ENCODE peak calls at places on chromosomes 4 and X, in six cellular contexts. J, Z, O, W, K and M are unnamed samples.

GRCh38 chr4:113355550-113356371 is 306.3 kb downstream of the ANK2 start:
- DNase-seq in J (peak; percentile 22), Z (peak; percentile 12), O (peak; percentile 96), W (peak; percentile 34), K (peak; percentile 86), M (peak; percentile 16)

GRCh38 chr4:40998680-40999358 is 215.5 kb downstream of the APBB2 start:
- DNase-seq in J (no peak), Z (no peak), O (peak; percentile 83), W (peak; percentile 51), K (peak; percentile 66), M (no peak)

GRCh38 chr4:2714071-2714770 is 41.9 kb downstream of the TNIP2 start:
- DNase-seq in J (peak; percentile 26), Z (no peak), O (peak; percentile 17), W (no peak), K (no peak), M (no peak)

GRCh38 chr4:15234585-15235126 is 193.2 kb upstream of the C1QTNF7 start:
- DNase-seq in J (no peak), Z (no peak), O (peak; percentile 96), W (peak; percentile 30), K (peak; percentile 91), M (peak; percentile 70)

GRCh38 chr4:17761062-17761461 is 20.4 kb downstream of the FAM184B start:
- DNase-seq in J (no peak), Z (no peak), O (no peak), W (no peak), K (no peak), M (no peak)

GRCh38 chrX:35622601-35623000 is 175.5 kb upstream of the MAGEB16 start:
- DNase-seq in J (no peak), Z (no peak), O (no peak), W (no peak), K (no peak), M (no peak)

GRCh38 chr4:145012841-145013240 is 85.2 kb downstream of the ANAPC10 start:
- DNase-seq in J (no peak), Z (no peak), O (peak; percentile 82), W (no peak), K (peak; percentile 41), M (no peak)

GRCh38 chrX:129790808-129791207 is 11.1 kb downstream of the SASH3 start:
- DNase-seq in J (no peak), Z (no peak), O (no peak), W (no peak), K (no peak), M (no peak)

GRCh38 chr4:35252866-35253265 is 991.4 kb downstream of the ARAP2 start:
- DNase-seq in J (no peak), Z (no peak), O (no peak), W (no peak), K (peak; percentile 66), M (no peak)

GRCh38 chrX:69387559-69388487 is 116.3 kb upstream of the NALF2 start:
- DNase-seq in J (peak; percentile 20), Z (peak; percentile 48), O (no peak), W (peak; percentile 66), K (peak; percentile 48), M (peak; percentile 51)

GRCh38 chr4:183960021-183960420 is 54.9 kb downstream of the STOX2 start:
- DNase-seq in J (peak; percentile 36), Z (peak; percentile 92), O (peak; percentile 81), W (peak; percentile 39), K (peak; percentile 40), M (peak; percentile 48)

GRCh38 chr4:32680946-32681345 is 1960.8 kb downstream of the PCDH7 start:
- DNase-seq in J (no peak), Z (no peak), O (no peak), W (no peak), K (no peak), M (no peak)

GRCh38 chr4:26404597-26405323 is 83.9 kb downstream of the RBPJ start:
- DNase-seq in J (no peak), Z (no peak), O (no peak), W (peak; percentile 59), K (no peak), M (no peak)

GRCh38 chr4:145939856-145940255 is 1.2 kb upstream of the ZNF827 start:
- DNase-seq in J (no peak), Z (no peak), O (peak; percentile 70), W (no peak), K (peak; percentile 73), M (no peak)

GRCh38 chrX:45322820-45323219 is 122.1 kb upstream of the DIPK2B start:
- DNase-seq in J (no peak), Z (no peak), O (peak; percentile 22), W (no peak), K (peak; percentile 41), M (no peak)

GRCh38 chrX:149472620-149473019 is 32.5 kb downstream of the IDS start:
- DNase-seq in J (no peak), Z (no peak), O (no peak), W (no peak), K (peak; percentile 32), M (no peak)

GRCh38 chr4:54091637-54092404 is 8.1 kb upstream of the GSX2 start:
- DNase-seq in J (peak; percentile 82), Z (peak; percentile 80), O (peak; percentile 49), W (peak; percentile 84), K (peak; percentile 73), M (peak; percentile 55)

GRCh38 chr4:156497486-156497885 is 474.1 kb downstream of the PDGFC start:
- DNase-seq in J (no peak), Z (no peak), O (no peak), W (no peak), K (no peak), M (no peak)

GRCh38 chrX:134171661-134172587 is 65.1 kb upstream of the CCDC160 start:
- DNase-seq in J (peak; percentile 24), Z (peak; percentile 21), O (no peak), W (peak; percentile 40), K (no peak), M (no peak)

GRCh38 chrX:70592091-70592490 is 147.5 kb downstream of the DLG3 start:
- DNase-seq in J (no peak), Z (no peak), O (peak; percentile 34), W (peak; percentile 10), K (peak; percentile 88), M (no peak)

GRCh38 chr4:129783596-129783995 is 687.6 kb downstream of the C4orf33 start:
- DNase-seq in J (no peak), Z (no peak), O (no peak), W (no peak), K (no peak), M (no peak)

GRCh38 chrX:46039526-46039925 is 505.7 kb downstream of the ZNF674 start:
- DNase-seq in J (no peak), Z (no peak), O (no peak), W (no peak), K (no peak), M (no peak)

DNA sequence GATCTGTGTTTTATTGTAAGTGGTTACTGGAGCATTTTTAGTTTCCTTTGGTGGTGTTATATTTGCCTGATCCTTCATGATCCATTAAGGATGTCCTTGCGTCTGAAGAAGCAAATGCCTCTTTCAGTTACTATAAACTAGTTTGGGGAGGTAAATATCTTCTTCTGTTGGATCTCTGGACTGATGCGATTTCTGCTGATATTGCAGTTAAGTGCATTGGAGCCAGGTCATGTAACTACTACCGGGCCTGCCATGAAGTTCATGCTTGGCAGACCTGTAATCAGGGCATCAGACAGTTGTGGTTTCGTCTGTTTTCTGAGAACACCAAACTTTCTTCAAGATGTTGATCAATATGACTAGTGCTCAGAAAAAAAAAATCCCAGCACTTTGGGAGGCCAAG is 22.9 kb downstream of the ZNF718 start:
- DNase-seq in J (no peak), Z (no peak), O (no peak), W (no peak), K (no peak), M (no peak)
- H3K9me3 ChIP-seq in J (peaks cover 98% of the 10 kb centered on the region), Z (no peaks in the 10 kb centered on the region), O (peaks cover 15% of the 10 kb centered on the region), W (peaks cover 68% of the 10 kb centered on the region), K (peaks cover 36% of the 10 kb centered on the region), M (no peaks in the 10 kb centered on the region)

GRCh38 chr4:142566243-142566642 is 279.9 kb downstream of the INPP4B start:
- DNase-seq in J (no peak), Z (no peak), O (no peak), W (no peak), K (no peak), M (no peak)

GRCh38 chr4:142566780-142567179 is 279.3 kb downstream of the INPP4B start:
- DNase-seq in J (no peak), Z (no peak), O (no peak), W (no peak), K (no peak), M (no peak)

GRCh38 chr4:142565771-142566170 is 280.3 kb downstream of the INPP4B start:
- DNase-seq in J (no peak), Z (no peak), O (no peak), W (no peak), K (no peak), M (no peak)

GRCh38 chr4:142567620-142568451 is 278.3 kb downstream of the INPP4B start:
- DNase-seq in J (no peak), Z (peak; percentile 66), O (peak; percentile 64), W (peak; percentile 60), K (peak; percentile 13), M (no peak)

GRCh38 chr4:142567199-142567598 is 278.9 kb downstream of the INPP4B start:
- DNase-seq in J (no peak), Z (no peak), O (no peak), W (peak; percentile 40), K (peak; percentile 14), M (no peak)
- H3K4me1 ChIP-seq in J (peaks cover 16% of the 10 kb centered on the region), Z (peaks cover 28% of the 10 kb centered on the region), O (peaks cover 8% of the 10 kb centered on the region), W (no peaks in the 10 kb centered on the region), K (peaks cover 6% of the 10 kb centered on the region), M (no peaks in the 10 kb centered on the region)

GRCh38 chrX:67480789-67481188 is 63.0 kb upstream of the AR start:
- DNase-seq in J (no peak), Z (no peak), O (no peak), W (no peak), K (no peak), M (no peak)
- TF ChIP-seq CTCF in J (no peak), Z (no peak), O (no peak), W (no peak), K (no peak), M (no peak)

GRCh38 chr4:152148057-152148456 is 387.2 kb upstream of the GATB start:
- DNase-seq in J (no peak), Z (peak; percentile 18), O (no peak), W (no peak), K (peak; percentile 4), M (no peak)
- H3K9me3 ChIP-seq in J (peaks cover 26% of the 10 kb centered on the region), Z (no peaks in the 10 kb centered on the region), O (peaks cover 9% of the 10 kb centered on the region), W (no peaks in the 10 kb centered on the region), K (peaks cover 8% of the 10 kb centered on the region), M (no peaks in the 10 kb centered on the region)